ENCODE peak calls at places on chromosome 21, in four cellular contexts. B is OCI-LY7, O is left ventricle myocardium inferior, I is stomach. R is an unnamed sample.

GRCh38 chr21:38170705-38171682 is 85.8 kb upstream of the KCNJ15 start:
- DNase-seq in B (no peak), O (no peak), I (peak), R (no peak)

GRCh38 chr21:41245509-41246135 is 71.0 kb upstream of the FAM3B start:
- DNase-seq in B (no peak), O (no peak), I (no peak), R (peak)

GRCh38 chr21:14740692-14741091 is 194.6 kb upstream of the SAMSN1 start:
- DNase-seq in B (no peak), O (no peak), I (no peak), R (no peak)

GRCh38 chr21:10627316-10627863 is 106.0 kb downstream of the TPTE start:
- DNase-seq in B (no peak), O (no peak), I (no peak), R (no peak)

GRCh38 chr21:25722631-25723030 is 12.1 kb downstream of the ATP5PF start:
- DNase-seq in B (no peak), O (no peak), I (no peak), R (no peak)

GRCh38 chr21:15437873-15438272 is 291.9 kb upstream of the USP25 start:
- DNase-seq in B (no peak), O (no peak), I (no peak), R (no peak)

GRCh38 chr21:39047046-39047445 is 136.2 kb downstream of the PSMG1 start:
- DNase-seq in B (no peak), O (no peak), I (no peak), R (peak)

GRCh38 chr21:39867198-39867650 is at the start of gene PCP4:
- DNase-seq in B (peak), O (no peak), I (peak), R (no peak)

GRCh38 chr21:44583800-44584147 is 3.4 kb upstream of the KRTAP10-5 start:
- DNase-seq in B (no peak), O (no peak), I (no peak), R (no peak)

GRCh38 chr21:44448651-44449131 is 6.6 kb upstream of the LRRC3 start:
- DNase-seq in B (no peak), O (no peak), I (no peak), R (no peak)

GRCh38 chr21:20443558-20444155 is 554.6 kb upstream of the NCAM2 start:
- DNase-seq in B (peak), O (no peak), I (no peak), R (no peak)

GRCh38 chr21:37153193-37153934 is 80.3 kb downstream of the TTC3 start:
- DNase-seq in B (no peak), O (no peak), I (no peak), R (no peak)

GRCh38 chr21:29133796-29134195 is 3.4 kb downstream of the MAP3K7CL start:
- DNase-seq in B (no peak), O (no peak), I (no peak), R (no peak)

GRCh38 chr21:29258626-29259335 is 39.9 kb upstream of the BACH1 start:
- DNase-seq in B (no peak), O (no peak), I (no peak), R (no peak)

GRCh38 chr21:26515257-26515656 is 57.8 kb downstream of the CYYR1 start:
- DNase-seq in B (no peak), O (no peak), I (no peak), R (no peak)

GRCh38 chr21:21751286-21751685 is 753.1 kb downstream of the NCAM2 start:
- DNase-seq in B (no peak), O (no peak), I (no peak), R (no peak)
- TF ChIP-seq CTCF in B (no peak), O (no peak), I (no peak), R (no peak)

DNA sequence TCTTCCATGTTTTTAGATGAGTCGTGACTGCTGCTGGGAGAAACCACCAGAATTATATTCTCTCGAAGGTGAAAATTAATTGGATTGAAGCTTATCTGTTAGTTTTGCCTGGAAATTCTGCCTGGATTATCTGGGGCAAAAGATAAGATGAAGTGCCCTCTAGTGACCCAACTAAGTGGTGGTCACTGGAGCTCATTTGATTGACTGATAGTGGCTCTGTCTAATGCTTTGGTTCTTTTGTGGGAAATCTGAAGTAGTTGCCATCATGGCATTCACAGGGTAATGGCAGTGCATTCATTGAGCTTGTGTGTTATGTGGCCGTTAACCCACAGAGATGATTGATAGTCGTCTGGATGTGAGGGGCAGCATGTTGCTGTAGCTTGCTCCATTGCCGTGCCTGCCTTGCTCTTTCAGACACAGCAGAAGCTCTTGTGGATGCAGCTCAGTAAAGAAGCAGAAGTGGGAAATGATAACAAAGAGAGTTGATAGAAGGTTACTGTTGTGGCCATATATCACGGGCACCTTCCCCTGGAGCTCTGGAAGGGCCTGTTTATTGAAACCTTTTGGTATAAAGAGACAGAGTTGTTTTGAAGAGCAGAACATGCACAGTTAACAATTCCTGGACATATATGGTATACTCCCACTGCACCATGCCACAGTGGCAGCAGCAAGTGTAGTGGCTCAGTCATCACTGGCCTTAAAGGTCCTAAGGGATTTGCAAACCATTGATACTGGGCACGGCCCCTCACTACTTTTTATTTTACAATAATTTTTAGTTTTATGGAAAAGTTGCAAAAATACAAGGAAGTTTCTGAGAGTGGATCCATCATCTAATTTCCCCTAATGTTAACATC is 42.0 kb downstream of the CXADR start:
- DNase-seq in B (peak), O (no peak), I (no peak), R (no peak)
- TF ChIP-seq CTCF in B (peak), O (peak), I (no peak), R (no peak)

GRCh38 chr21:42260121-42260520 is 41.2 kb downstream of the ABCG1 start:
- DNase-seq in B (no peak), O (no peak), I (no peak), R (no peak)

GRCh38 chr21:42258885-42259407 is 40.0 kb downstream of the ABCG1 start:
- DNase-seq in B (no peak), O (peak), I (no peak), R (no peak)

GRCh38 chr21:42256316-42256715 is 37.4 kb downstream of the ABCG1 start:
- DNase-seq in B (no peak), O (no peak), I (no peak), R (no peak)

GRCh38 chr21:42257091-42257760 is 38.3 kb downstream of the ABCG1 start:
- DNase-seq in B (no peak), O (no peak), I (no peak), R (no peak)

DNA sequence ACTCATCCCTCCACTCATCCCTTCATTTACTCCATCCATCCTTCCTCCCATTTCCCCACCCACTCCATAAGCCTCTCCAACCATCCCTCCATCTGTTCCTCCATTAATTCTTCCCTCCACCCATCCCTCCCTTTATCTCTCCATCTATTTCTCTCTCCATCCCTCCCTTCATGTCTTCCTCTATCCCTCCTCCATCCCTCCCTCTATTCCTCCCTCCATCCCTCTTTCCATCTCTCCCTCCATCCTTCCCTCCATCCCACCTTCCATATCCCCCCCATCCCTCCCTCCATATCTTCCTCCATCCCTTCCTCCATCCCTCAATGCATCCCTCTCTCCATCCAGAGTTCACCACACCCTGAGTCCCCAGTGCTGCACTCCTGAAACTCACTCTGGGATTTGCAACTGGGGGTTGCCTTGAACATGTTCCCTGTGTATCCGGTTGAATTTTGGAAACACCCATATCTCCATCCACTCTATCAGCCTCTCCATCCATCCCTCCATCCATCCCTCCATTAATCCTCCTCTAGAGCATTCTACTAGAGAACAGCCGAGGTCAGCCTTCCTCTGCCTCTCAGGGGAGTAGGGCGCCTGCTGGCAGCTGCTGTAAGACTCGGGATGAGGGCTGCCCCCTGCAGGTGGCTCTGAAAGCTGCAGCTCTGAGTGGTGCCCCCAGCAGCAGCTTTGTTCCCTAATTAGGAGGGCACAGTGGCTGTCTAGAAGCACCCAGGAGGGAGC is 39.4 kb downstream of the ABCG1 start:
- DNase-seq in B (peak), O (peak), I (peak), R (no peak)
- TF ChIP-seq CTCF in B (peak), O (peak), I (peak), R (peak)

GRCh38 chr21:45617021-45617930 is 26.2 kb upstream of the PCBP3 start:
- DNase-seq in B (no peak), O (no peak), I (no peak), R (no peak)
- TF ChIP-seq CTCF in B (no peak), O (no peak), I (no peak), R (no peak)

DNA sequence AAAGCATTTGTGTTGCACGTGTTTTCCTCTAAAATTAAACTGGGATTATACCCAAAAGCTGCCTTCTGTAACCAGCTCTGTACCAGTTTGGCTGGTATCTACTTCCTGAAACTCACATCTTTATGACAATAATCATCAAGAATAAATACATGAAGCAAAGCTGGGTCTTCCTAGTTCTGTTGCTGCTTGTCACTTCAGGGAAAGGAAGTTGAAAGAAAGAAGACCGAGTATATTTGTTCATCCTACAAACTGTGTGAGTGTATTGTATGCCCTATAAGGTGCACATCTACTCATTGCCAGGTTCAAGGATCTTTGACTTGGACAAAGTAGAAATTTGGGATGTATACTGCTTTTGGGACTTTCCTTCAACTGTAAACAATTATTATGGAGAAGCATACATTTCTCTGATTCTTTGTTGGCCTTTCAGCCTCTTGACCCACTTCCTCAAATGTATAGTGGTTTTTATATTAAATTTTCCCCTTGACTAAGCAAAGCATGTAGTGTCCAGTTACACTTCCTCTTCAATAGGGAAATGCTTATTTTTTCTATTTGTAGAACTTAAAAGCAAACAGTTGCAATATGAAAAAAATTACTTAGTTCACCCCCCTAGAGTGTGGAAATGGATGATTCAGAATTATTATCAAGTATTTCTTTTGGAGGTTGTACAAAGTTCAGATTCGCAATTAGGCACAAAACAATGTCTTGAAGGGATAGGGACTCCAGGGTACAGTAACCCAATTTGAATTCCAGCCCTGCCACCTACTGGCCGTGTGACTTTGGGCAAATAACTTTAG is 28.9 kb upstream of the IFNGR2 start:
- DNase-seq in B (peak), O (peak), I (peak), R (no peak)
- TF ChIP-seq CTCF in B (peak), O (peak), I (peak), R (peak)

GRCh38 chr21:45954271-45954670 is 27.3 kb upstream of the COL6A1 start:
- DNase-seq in B (no peak), O (no peak), I (no peak), R (no peak)
- TF ChIP-seq CTCF in B (no peak), O (peak), I (peak), R (peak)

GRCh38 chr21:31084689-31085088 is 46.4 kb upstream of the KRTAP19-8 start:
- DNase-seq in B (no peak), O (no peak), I (no peak), R (no peak)

GRCh38 chr21:31092867-31093266 is 54.6 kb upstream of the KRTAP19-8 start:
- DNase-seq in B (no peak), O (no peak), I (no peak), R (no peak)

DNA sequence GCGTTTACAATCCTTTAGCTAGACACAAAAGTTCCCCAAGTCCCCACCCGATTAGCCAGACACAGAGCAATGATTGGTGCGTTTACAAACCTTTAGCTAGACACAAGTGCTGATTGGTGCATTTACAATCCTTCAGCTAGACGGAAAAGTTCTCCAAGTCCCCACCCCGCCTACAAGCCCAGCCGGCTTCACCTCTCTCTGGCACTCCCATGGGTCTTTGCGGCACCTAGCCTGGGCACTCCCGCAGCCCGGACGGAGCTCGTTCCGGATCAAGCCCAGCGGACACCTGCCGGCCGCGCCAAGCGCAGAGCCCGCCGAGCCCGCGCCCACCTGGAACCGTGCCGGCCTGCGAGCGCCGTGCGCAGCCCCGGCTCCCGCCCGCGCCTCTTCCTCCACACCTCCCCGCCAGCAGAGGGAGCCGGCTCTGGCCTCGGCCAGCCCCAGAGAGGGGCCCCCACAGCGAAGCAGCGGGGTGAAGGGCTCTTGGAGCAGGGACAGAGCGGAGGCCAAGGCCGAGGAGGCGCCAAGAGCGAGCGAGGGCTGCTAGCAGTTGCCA is 50.0 kb upstream of the KRTAP19-8 start:
- DNase-seq in B (no peak), O (no peak), I (no peak), R (peak)
- TF ChIP-seq CTCF in B (no peak), O (no peak), I (no peak), R (no peak)

DNA sequence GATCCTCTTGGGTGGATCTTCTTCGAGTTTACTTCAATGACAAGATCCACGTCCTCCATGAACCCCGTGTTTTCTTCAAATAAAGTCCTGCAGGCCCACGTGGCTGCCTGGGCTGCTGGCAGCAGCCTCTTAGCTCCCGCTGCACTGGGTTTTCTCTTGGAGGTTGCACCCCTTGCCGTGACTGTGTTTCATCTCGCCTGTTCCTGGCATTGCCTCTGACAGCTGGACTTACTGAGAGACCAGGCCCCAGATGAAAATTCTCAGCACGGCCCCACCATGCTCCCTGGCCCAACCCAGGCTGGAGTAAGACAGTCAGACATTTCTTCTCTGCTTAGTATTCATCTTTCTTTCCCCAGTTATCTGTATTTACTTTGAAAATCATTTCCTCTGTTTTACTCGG is 274.8 kb upstream of the RUNX1 start:
- DNase-seq in B (no peak), O (peak), I (no peak), R (no peak)
- TF ChIP-seq CTCF in B (no peak), O (no peak), I (no peak), R (no peak)

R was measured in osteocyte.